ENCODE peak calls at places on chromosomes 11 and 22, in six cellular contexts. M is EL, X is foreskin keratinocyte, T is transverse colon, C is GM18507, P is type B pancreatic cell. R is an unnamed sample.

GRCh38 chr22:23180301-23180892 is at the start of gene BCR:
- DNase-seq in M (peak), X (no peak), T (peak), P (no peak), C (peak), R (peak)

GRCh38 chr11:1402355-1402754 is 12.6 kb downstream of the BRSK2 start:
- DNase-seq in T (no peak), X (no peak), C (no peak), P (no peak), M (no peak), R (no peak)

GRCh38 chr22:43402128-43402527 is 9.7 kb upstream of the MPPED1 start:
- DNase-seq in M (no peak), T (no peak), C (no peak), X (peak), P (no peak), R (no peak)

GRCh38 chr22:28241637-28242290 is 322.7 kb upstream of the PITPNB start:
- DNase-seq in T (no peak), P (no peak), X (no peak), C (no peak), M (no peak), R (no peak)

GRCh38 chr11:12128191-12128841 is 17.9 kb downstream of the MICAL2 start:
- DNase-seq in P (no peak), T (no peak), M (no peak), C (no peak), X (no peak), R (no peak)

GRCh38 chr11:76768091-76769047 is 14.8 kb upstream of the TSKU start:
- DNase-seq in P (no peak), C (no peak), M (peak), T (peak), X (peak), R (no peak)

GRCh38 chr11:12282676-12283075 is 94.7 kb upstream of the PARVA start:
- DNase-seq in C (no peak), X (peak), P (no peak), T (no peak), M (no peak), R (no peak)

GRCh38 chr22:46004105-46004866 is 27.3 kb upstream of the WNT7B start:
- DNase-seq in T (no peak), X (no peak), C (no peak), M (no peak), P (no peak), R (no peak)

GRCh38 chr11:116473236-116473769 is 299.5 kb downstream of the BUD13 start:
- DNase-seq in T (no peak), C (no peak), X (no peak), M (no peak), P (no peak), R (no peak)

GRCh38 chr11:104690243-104690642 is 208.0 kb downstream of the CASP12 start:
- DNase-seq in P (no peak), C (no peak), M (no peak), X (no peak), T (no peak), R (no peak)

GRCh38 chr22:43698403-43698802 is 113.7 kb downstream of the EFCAB6 start:
- DNase-seq in P (no peak), T (no peak), C (no peak), M (peak), X (peak), R (no peak)

GRCh38 chr11:131999084-131999483 is 628.7 kb downstream of the NTM start:
- DNase-seq in C (no peak), M (no peak), P (no peak), T (no peak), X (no peak), R (no peak)

GRCh38 chr11:46348986-46349401 is 1.7 kb downstream of the DGKZ start:
- DNase-seq in C (no peak), M (no peak), X (no peak), T (peak), P (no peak), R (no peak)

GRCh38 chr11:68845351-68846002 is 3.8 kb upstream of the CPT1A start:
- DNase-seq in P (no peak), M (no peak), T (no peak), C (no peak), X (no peak), R (no peak)

GRCh38 chr11:31922450-31922849 is 111.3 kb upstream of the PAX6 start:
- DNase-seq in M (no peak), X (no peak), C (no peak), P (no peak), T (no peak), R (no peak)

GRCh38 chr22:19812910-19813309 is 41.8 kb downstream of the GNB1L start:
- DNase-seq in C (no peak), M (no peak), T (no peak), X (no peak), P (no peak), R (no peak)

GRCh38 chr11:10878408-10879214 is 20.8 kb upstream of the ZBED5 start:
- DNase-seq in X (peak), M (peak), C (no peak), T (no peak), P (no peak), R (peak)

GRCh38 chr11:113859665-113860064 is 15.7 kb downstream of the USP28 start:
- DNase-seq in C (no peak), M (no peak), X (peak), P (no peak), T (no peak), R (no peak)

GRCh38 chr11:2804189-2804588 is 81.4 kb downstream of the CDKN1C start:
- DNase-seq in P (peak), M (no peak), C (no peak), T (peak), X (no peak), R (no peak)

GRCh38 chr11:61507962-61508824 is at the start of gene LRRC10B:
- DNase-seq in T (peak), P (peak), C (no peak), X (no peak), M (peak), R (no peak)

GRCh38 chr11:11519184-11519583 is 102.6 kb downstream of the GALNT18 start:
- DNase-seq in C (no peak), X (no peak), P (no peak), T (no peak), M (peak), R (no peak)

GRCh38 chr11:119100246-119100959 is 1.2 kb downstream of the DPAGT1 start:
- DNase-seq in X (no peak), T (no peak), P (no peak), C (no peak), M (peak), R (no peak)